ENCODE peak calls at places on chromosomes 6 and 20, in eight cellular contexts. I, Z, X, L, W, S, A and Y are unnamed samples.

GRCh38 chr6:69379518-69379917 is 417.3 kb downstream of the LMBRD1 start:
- DNase-seq in L (no peak), W (no peak), A (no peak), S (no peak), Z (no peak), I (no peak), X (no peak), Y (no peak)

GRCh38 chr6:136226027-136226673 is 24.0 kb downstream of the MTFR2 start:
- DNase-seq in X (peak; percentile 64), L (no peak), S (peak; percentile 57), A (peak; percentile 54), W (peak; percentile 36), Z (peak; percentile 68), I (peak; percentile 70), Y (no peak)

GRCh38 chr20:48015943-48016723 is 230.9 kb upstream of the SULF2 start:
- DNase-seq in I (no peak), W (no peak), Z (peak; percentile 77), L (no peak), X (no peak), A (no peak), S (no peak), Y (no peak)

GRCh38 chr6:137266032-137266586 is 46.9 kb upstream of the IFNGR1 start:
- DNase-seq in S (no peak), X (no peak), Z (no peak), W (no peak), I (no peak), L (no peak), A (no peak), Y (no peak)

GRCh38 chr20:24670341-24670821 is 201.0 kb downstream of the SYNDIG1 start:
- DNase-seq in L (no peak), I (no peak), X (no peak), Z (no peak), W (no peak), A (peak; percentile 17), S (no peak), Y (no peak)

GRCh38 chr20:13276945-13277582 is 56.0 kb downstream of the ISM1 start:
- DNase-seq in A (no peak), L (no peak), Z (no peak), W (no peak), I (no peak), X (no peak), S (no peak), Y (no peak)

GRCh38 chr6:113352029-113352801 is 504.9 kb upstream of the MARCKS start:
- DNase-seq in I (no peak), A (no peak), W (no peak), X (no peak), L (no peak), S (no peak), Z (peak; percentile 87), Y (peak; percentile 20)

GRCh38 chr20:63223121-63223825 is 7.3 kb upstream of the YTHDF1 start:
- DNase-seq in L (no peak), I (peak; percentile 41), W (peak; percentile 81), S (peak; percentile 57), A (peak; percentile 50), Z (peak; percentile 61), X (no peak), Y (no peak)

GRCh38 chr6:26198626-26199056 is 111.4 kb downstream of the HFE start:
- DNase-seq in X (no peak), Z (no peak), S (no peak), W (no peak), I (no peak), A (no peak), L (no peak), Y (no peak)

GRCh38 chr6:117481278-117481925 is 1.1 kb upstream of the DCBLD1 start:
- DNase-seq in W (peak; percentile 28), L (no peak), Z (no peak), A (peak; percentile 36), S (peak; percentile 11), X (no peak), I (no peak), Y (no peak)

GRCh38 chr6:15389759-15390723 is 144.2 kb downstream of the JARID2 start:
- DNase-seq in X (no peak), Z (peak; percentile 49), A (no peak), S (peak; percentile 65), I (no peak), L (no peak), W (peak; percentile 39), Y (no peak)

GRCh38 chr6:19849196-19849595 is 12.0 kb downstream of the ID4 start:
- DNase-seq in S (no peak), Z (no peak), A (no peak), X (no peak), L (no peak), I (no peak), W (no peak), Y (no peak)

GRCh38 chr20:17210983-17211382 is 15.9 kb upstream of the PCSK2 start:
- DNase-seq in I (no peak), X (no peak), Z (peak; percentile 57), A (no peak), W (no peak), L (no peak), S (no peak), Y (no peak)

GRCh38 chr6:149045404-149045803 is 272.1 kb upstream of the TAB2 start:
- DNase-seq in X (no peak), W (no peak), A (no peak), I (no peak), Z (no peak), L (no peak), S (no peak), Y (no peak)

GRCh38 chr20:38692436-38693411 is 31.6 kb upstream of the SLC32A1 start:
- DNase-seq in S (peak; percentile 82), X (no peak), W (peak; percentile 93), I (no peak), Z (peak; percentile 80), A (peak; percentile 46), L (no peak), Y (no peak)

GRCh38 chr6:153644000-153644399 is 395.0 kb upstream of the OPRM1 start:
- DNase-seq in L (no peak), X (no peak), W (no peak), Z (no peak), S (no peak), A (no peak), I (no peak), Y (no peak)

DNA sequence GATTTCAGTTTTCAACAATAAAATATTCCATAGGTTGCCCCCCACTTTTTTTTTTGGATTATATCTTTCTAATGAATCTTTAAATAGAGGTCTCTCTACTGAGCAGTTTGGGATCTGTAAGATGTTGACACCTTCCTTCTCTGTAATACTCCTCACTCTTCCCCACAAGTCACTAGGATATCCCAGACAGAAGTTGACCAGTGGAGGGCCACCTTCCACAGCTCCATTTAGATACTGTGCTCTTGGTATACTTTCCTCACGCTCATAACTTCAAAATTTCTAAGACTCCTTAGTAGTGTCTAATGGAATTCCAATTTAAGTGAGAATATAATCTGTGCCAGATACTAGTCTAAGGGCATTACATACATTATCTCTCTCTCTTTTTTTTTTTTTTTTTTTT is 159.0 kb upstream of the BEND3 start:
- DNase-seq in A (no peak), Z (no peak), L (no peak), W (no peak), X (no peak), S (no peak), I (no peak), Y (no peak)
- TF ChIP-seq CTCF in A (no peak), Z (no peak), L (no peak), W (no peak), X (no peak), S (no peak), I (no peak), Y (no peak)

DNA sequence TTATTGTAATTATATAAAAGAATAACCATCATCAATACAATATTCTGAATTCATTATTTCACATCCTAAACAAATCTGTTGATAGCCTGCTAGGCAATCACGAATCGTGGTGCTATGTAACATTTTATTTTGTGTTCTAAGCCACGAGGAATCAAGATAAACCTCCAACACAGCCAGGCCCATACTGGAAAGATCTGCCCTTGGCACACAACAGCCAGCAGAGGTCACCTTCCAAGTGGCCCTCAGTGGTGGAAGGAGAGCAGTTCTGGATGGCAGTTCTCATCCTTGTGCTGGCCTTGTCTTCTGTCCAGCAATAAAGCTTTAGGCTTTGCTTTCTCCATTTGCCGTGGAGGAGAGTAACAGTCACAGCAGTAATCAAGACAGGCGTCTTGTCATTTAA is 13.2 kb downstream of the ZNF831 start:
- DNase-seq in W (no peak), Z (no peak), A (no peak), L (no peak), X (no peak), S (no peak), I (no peak), Y (no peak)
- TF ChIP-seq CTCF in W (no peak), Z (no peak), A (no peak), L (no peak), X (no peak), S (no peak), I (no peak), Y (no peak)

DNA sequence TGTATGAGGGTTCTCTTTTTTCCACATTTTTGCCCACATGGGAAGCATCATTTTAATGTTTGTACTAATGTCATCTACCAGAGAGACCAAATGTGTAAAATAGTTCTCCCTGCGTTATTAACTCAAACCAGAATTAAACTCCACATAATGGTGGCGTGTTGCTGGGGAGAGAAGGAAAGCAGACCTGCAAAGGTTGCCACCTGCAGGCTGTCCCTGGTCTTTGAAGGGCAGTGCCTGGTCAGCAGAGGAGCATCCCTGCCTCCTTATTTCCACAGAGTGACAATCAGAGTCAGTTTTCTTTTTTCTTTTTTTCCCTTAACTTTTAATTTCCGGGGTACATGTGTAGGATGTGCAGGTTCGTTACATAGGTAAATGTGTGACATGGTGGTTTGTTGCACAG is 214.5 kb downstream of the TBX18 start:
- DNase-seq in Z (peak; percentile 12), I (no peak), A (no peak), S (peak; percentile 12), X (no peak), W (peak; percentile 46), L (no peak), Y (no peak)
- TF ChIP-seq CTCF in Z (peak; percentile 54), I (no peak), A (no peak), S (peak; percentile 29), X (no peak), W (no peak), L (no peak), Y (no peak)

GRCh38 chr6:74410630-74411029 is 714.6 kb downstream of the CD109 start:
- DNase-seq in X (no peak), W (no peak), Z (no peak), I (no peak), L (no peak), S (no peak), A (no peak), Y (no peak)

GRCh38 chr6:74408844-74409243 is 712.8 kb downstream of the CD109 start:
- DNase-seq in X (no peak), Z (no peak), S (no peak), L (no peak), I (no peak), W (no peak), A (no peak), Y (no peak)

GRCh38 chr6:74404366-74404765 is 708.4 kb downstream of the CD109 start:
- DNase-seq in A (no peak), W (no peak), Z (no peak), S (no peak), X (no peak), I (no peak), L (no peak), Y (no peak)

GRCh38 chr6:74415056-74415455 is 719.1 kb downstream of the CD109 start:
- DNase-seq in W (no peak), X (no peak), S (no peak), A (no peak), I (no peak), Z (no peak), L (no peak), Y (no peak)

DNA sequence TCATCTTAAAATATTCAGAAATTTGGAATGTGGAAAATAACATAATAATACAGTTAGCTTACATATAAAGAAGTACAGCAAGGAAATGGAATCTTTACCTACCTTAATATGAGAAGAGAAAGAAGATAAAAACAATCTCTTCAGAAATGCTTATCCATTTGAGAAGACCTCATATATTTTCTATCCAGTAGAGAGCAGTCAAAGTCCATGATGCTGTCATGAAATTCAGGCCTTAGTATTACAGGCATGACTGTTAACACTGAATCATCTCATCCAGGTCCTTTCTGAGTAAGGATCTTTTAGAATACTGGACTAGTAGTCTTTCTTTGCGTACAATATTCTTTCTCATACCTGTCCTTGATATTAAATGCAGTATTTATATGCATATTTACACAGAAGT is 713.4 kb downstream of the CD109 start:
- DNase-seq in W (no peak), I (no peak), S (no peak), A (no peak), X (no peak), L (no peak), Z (peak; percentile 64), Y (no peak)
- TF ChIP-seq CTCF in W (no peak), I (peak; percentile 33), S (no peak), A (no peak), X (no peak), L (peak; percentile 30), Z (peak; percentile 65), Y (peak; percentile 23)